ENCODE peak calls at places on chromosome 4, in six cellular contexts. One of them, this sample, is unnamed.

GRCh38 chr4:97866821-97867556 is 276.3 kb downstream of the STPG2 start:
- DNase-seq in dorsolateral prefrontal cortex: no peak
- DNase-seq in NCI-H1092 treated with DMSO at 0.1 percent for 48 hours: no peak
- DNase-seq in Right ventricle myocardium superior: no peak
- DNase-seq in WERI-Rb-1: no peak
- DNase-seq in RWPE1: no peak
- DNase-seq in this sample: no peak

GRCh38 chr4:85005865-85006377 is 39.4 kb upstream of the WDFY3 start:
- DNase-seq in RWPE1: peak
- DNase-seq in dorsolateral prefrontal cortex: no peak
- DNase-seq in Right ventricle myocardium superior: no peak
- DNase-seq in WERI-Rb-1: no peak
- DNase-seq in NCI-H1092 treated with DMSO at 0.1 percent for 48 hours: no peak
- DNase-seq in this sample: no peak

GRCh38 chr4:177441061-177441802 is 1.0 kb downstream of the AGA start:
- DNase-seq in Right ventricle myocardium superior: no peak
- DNase-seq in WERI-Rb-1: no peak
- DNase-seq in NCI-H1092 treated with DMSO at 0.1 percent for 48 hours: peak
- DNase-seq in RWPE1: no peak
- DNase-seq in dorsolateral prefrontal cortex: no peak
- DNase-seq in this sample: peak

GRCh38 chr4:5036239-5036638 is 15.0 kb upstream of the STK32B start:
- DNase-seq in WERI-Rb-1: no peak
- DNase-seq in Right ventricle myocardium superior: no peak
- DNase-seq in dorsolateral prefrontal cortex: no peak
- DNase-seq in NCI-H1092 treated with DMSO at 0.1 percent for 48 hours: no peak
- DNase-seq in RWPE1: no peak
- DNase-seq in this sample: no peak

GRCh38 chr4:108224628-108225053 is 55.9 kb upstream of the LEF1 start:
- DNase-seq in WERI-Rb-1: no peak
- DNase-seq in dorsolateral prefrontal cortex: no peak
- DNase-seq in NCI-H1092 treated with DMSO at 0.1 percent for 48 hours: no peak
- DNase-seq in Right ventricle myocardium superior: no peak
- DNase-seq in RWPE1: no peak
- DNase-seq in this sample: peak

GRCh38 chr4:107183155-107183774 is 147.2 kb upstream of the DKK2 start:
- DNase-seq in dorsolateral prefrontal cortex: no peak
- DNase-seq in NCI-H1092 treated with DMSO at 0.1 percent for 48 hours: peak
- DNase-seq in RWPE1: peak
- DNase-seq in WERI-Rb-1: peak
- DNase-seq in Right ventricle myocardium superior: no peak
- DNase-seq in this sample: peak

GRCh38 chr4:147787204-147787603 is 55.3 kb downstream of the ARHGAP10 start:
- DNase-seq in NCI-H1092 treated with DMSO at 0.1 percent for 48 hours: no peak
- DNase-seq in WERI-Rb-1: no peak
- DNase-seq in RWPE1: no peak
- DNase-seq in Right ventricle myocardium superior: no peak
- DNase-seq in dorsolateral prefrontal cortex: no peak
- DNase-seq in this sample: no peak

GRCh38 chr4:154367659-154368058 is 123.9 kb downstream of the DCHS2 start:
- DNase-seq in Right ventricle myocardium superior: no peak
- DNase-seq in RWPE1: no peak
- DNase-seq in WERI-Rb-1: no peak
- DNase-seq in NCI-H1092 treated with DMSO at 0.1 percent for 48 hours: no peak
- DNase-seq in dorsolateral prefrontal cortex: no peak
- DNase-seq in this sample: no peak

GRCh38 chr4:57424231-57424897 is 314.2 kb upstream of the IGFBP7 start:
- DNase-seq in WERI-Rb-1: no peak
- DNase-seq in RWPE1: peak
- DNase-seq in Right ventricle myocardium superior: no peak
- DNase-seq in dorsolateral prefrontal cortex: no peak
- DNase-seq in NCI-H1092 treated with DMSO at 0.1 percent for 48 hours: no peak
- DNase-seq in this sample: no peak

GRCh38 chr4:147794787-147795413 is 63.0 kb downstream of the ARHGAP10 start:
- DNase-seq in dorsolateral prefrontal cortex: no peak
- DNase-seq in WERI-Rb-1: no peak
- DNase-seq in NCI-H1092 treated with DMSO at 0.1 percent for 48 hours: no peak
- DNase-seq in Right ventricle myocardium superior: no peak
- DNase-seq in RWPE1: no peak
- DNase-seq in this sample: no peak

GRCh38 chr4:18756661-18757060 is 735.1 kb upstream of the LCORL start:
- DNase-seq in Right ventricle myocardium superior: no peak
- DNase-seq in RWPE1: no peak
- DNase-seq in WERI-Rb-1: no peak
- DNase-seq in dorsolateral prefrontal cortex: no peak
- DNase-seq in NCI-H1092 treated with DMSO at 0.1 percent for 48 hours: no peak
- DNase-seq in this sample: no peak

GRCh38 chr4:149933883-149934282 is 118.2 kb upstream of the IQCM start:
- DNase-seq in NCI-H1092 treated with DMSO at 0.1 percent for 48 hours: no peak
- DNase-seq in RWPE1: no peak
- DNase-seq in dorsolateral prefrontal cortex: no peak
- DNase-seq in WERI-Rb-1: no peak
- DNase-seq in Right ventricle myocardium superior: no peak
- DNase-seq in this sample: no peak

GRCh38 chr4:70306101-70306500 is 28.7 kb upstream of the CABS1 start:
- DNase-seq in dorsolateral prefrontal cortex: no peak
- DNase-seq in RWPE1: no peak
- DNase-seq in Right ventricle myocardium superior: no peak
- DNase-seq in WERI-Rb-1: no peak
- DNase-seq in NCI-H1092 treated with DMSO at 0.1 percent for 48 hours: no peak
- DNase-seq in this sample: no peak

GRCh38 chr4:164856396-164856795 is 20.6 kb upstream of the APELA start:
- DNase-seq in RWPE1: no peak
- DNase-seq in WERI-Rb-1: no peak
- DNase-seq in NCI-H1092 treated with DMSO at 0.1 percent for 48 hours: no peak
- DNase-seq in dorsolateral prefrontal cortex: no peak
- DNase-seq in Right ventricle myocardium superior: no peak
- DNase-seq in this sample: no peak

GRCh38 chr4:14379148-14379547 is 623.1 kb upstream of the CPEB2 start:
- DNase-seq in WERI-Rb-1: no peak
- DNase-seq in NCI-H1092 treated with DMSO at 0.1 percent for 48 hours: no peak
- DNase-seq in Right ventricle myocardium superior: no peak
- DNase-seq in dorsolateral prefrontal cortex: no peak
- DNase-seq in RWPE1: no peak
- DNase-seq in this sample: no peak

GRCh38 chr4:19689511-19689910 is 562.2 kb upstream of the SLIT2 start:
- DNase-seq in Right ventricle myocardium superior: no peak
- DNase-seq in RWPE1: peak
- DNase-seq in NCI-H1092 treated with DMSO at 0.1 percent for 48 hours: no peak
- DNase-seq in WERI-Rb-1: no peak
- DNase-seq in dorsolateral prefrontal cortex: no peak
- DNase-seq in this sample: no peak

GRCh38 chr4:174561556-174561955 is 39.3 kb upstream of the HPGD start:
- DNase-seq in Right ventricle myocardium superior: no peak
- DNase-seq in RWPE1: no peak
- DNase-seq in WERI-Rb-1: no peak
- DNase-seq in NCI-H1092 treated with DMSO at 0.1 percent for 48 hours: no peak
- DNase-seq in dorsolateral prefrontal cortex: no peak
- DNase-seq in this sample: no peak

GRCh38 chr4:14096406-14096965 is 469.0 kb upstream of the BOD1L1 start:
- DNase-seq in WERI-Rb-1: no peak
- DNase-seq in NCI-H1092 treated with DMSO at 0.1 percent for 48 hours: no peak
- DNase-seq in Right ventricle myocardium superior: no peak
- DNase-seq in dorsolateral prefrontal cortex: no peak
- DNase-seq in RWPE1: no peak
- DNase-seq in this sample: no peak

GRCh38 chr4:57109847-57110634 is at the start of gene IGFBP7:
- DNase-seq in WERI-Rb-1: peak
- DNase-seq in RWPE1: peak
- DNase-seq in dorsolateral prefrontal cortex: peak
- DNase-seq in NCI-H1092 treated with DMSO at 0.1 percent for 48 hours: no peak
- DNase-seq in Right ventricle myocardium superior: peak
- DNase-seq in this sample: peak

GRCh38 chr4:168735735-168736134 is 238.9 kb downstream of the PALLD start:
- DNase-seq in WERI-Rb-1: no peak
- DNase-seq in RWPE1: no peak
- DNase-seq in dorsolateral prefrontal cortex: no peak
- DNase-seq in Right ventricle myocardium superior: no peak
- DNase-seq in NCI-H1092 treated with DMSO at 0.1 percent for 48 hours: no peak
- DNase-seq in this sample: no peak